ENCODE peak calls at places on chromosomes 2 and 18, in four cellular contexts. C is A549, B is body of pancreas, Z is neuronal stem cell. X is an unnamed sample.
A peak's percentile ranks its signal among the peaks of the same experiment; 100 is the strongest.

GRCh38 chr2:232522014-232522854 is 2.0 kb downstream of the PRSS56 start:
- DNase-seq in C (peak; percentile 60), B (peak; percentile 73), Z (no peak), X (peak; percentile 21)

GRCh38 chr2:76556054-76556453 is 845.3 kb upstream of the GCFC2 start:
- DNase-seq in C (no peak), B (no peak), Z (no peak), X (no peak)

GRCh38 chr18:23716516-23716915 is 27.3 kb downstream of the LAMA3 start:
- DNase-seq in C (no peak), B (no peak), Z (no peak), X (no peak)

GRCh38 chr2:240433973-240434727 is 1.3 kb upstream of the GPC1 start:
- DNase-seq in C (peak; percentile 83), B (peak; percentile 18), Z (no peak), X (no peak)

GRCh38 chr2:37851428-37851827 is 73.7 kb upstream of the RMDN2 start:
- DNase-seq in C (no peak), B (no peak), Z (no peak), X (no peak)

GRCh38 chr2:106269591-106270291 is 75.6 kb upstream of the UXS1 start:
- DNase-seq in C (peak; percentile 6), B (peak; percentile 96), Z (no peak), X (peak; percentile 82)

GRCh38 chr2:130355578-130356431 is at the start of gene PTPN18:
- DNase-seq in C (peak; percentile 68), B (peak; percentile 94), Z (peak; percentile 85), X (peak; percentile 90)

GRCh38 chr2:152755029-152755428 is 36.6 kb downstream of the ARL6IP6 start:
- DNase-seq in C (no peak), B (peak; percentile 18), Z (no peak), X (no peak)

GRCh38 chr2:16256601-16257000 is 316.3 kb downstream of the MYCN start:
- DNase-seq in C (no peak), B (no peak), Z (no peak), X (no peak)

GRCh38 chr18:27627927-27628326 is 442.8 kb upstream of the CHST9 start:
- DNase-seq in C (no peak), B (no peak), Z (no peak), X (no peak)

GRCh38 chr18:71598374-71598773 is 945.8 kb downstream of the CBLN2 start:
- DNase-seq in C (no peak), B (no peak), Z (no peak), X (no peak)

GRCh38 chr2:190649035-190649797 is at the start of gene NAB1:
- DNase-seq in C (peak; percentile 31), B (peak; percentile 60), Z (peak; percentile 51), X (no peak)

GRCh38 chr2:11678306-11678960 is 8.4 kb upstream of the NTSR2 start:
- DNase-seq in C (no peak), B (no peak), Z (no peak), X (no peak)

GRCh38 chr2:4995466-4995865 is 696.7 kb upstream of the SOX11 start:
- DNase-seq in C (no peak), B (no peak), Z (no peak), X (no peak)

GRCh38 chr2:23654756-23655155 is 269.8 kb downstream of the KLHL29 start:
- DNase-seq in C (no peak), B (no peak), Z (no peak), X (no peak)

GRCh38 chr2:44330801-44331200 is 30.5 kb downstream of the PREPL start:
- DNase-seq in C (no peak), B (no peak), Z (no peak), X (no peak)

GRCh38 chr2:231554748-231555545 is 24.7 kb upstream of the NMUR1 start:
- DNase-seq in C (no peak), B (peak; percentile 30), Z (no peak), X (peak; percentile 60)

GRCh38 chr2:52960891-52961290 is 806.7 kb upstream of the CHAC2 start:
- DNase-seq in C (no peak), B (no peak), Z (no peak), X (no peak)

GRCh38 chr18:10122116-10122515 is 208.3 kb downstream of the VAPA start:
- DNase-seq in C (no peak), B (no peak), Z (no peak), X (peak; percentile 30)

GRCh38 chr2:17470855-17471641 is 47.2 kb downstream of the RAD51AP2 start:
- DNase-seq in C (peak; percentile 2), B (no peak), Z (peak; percentile 6), X (peak; percentile 2)

GRCh38 chr2:199309973-199310372 is 147.8 kb downstream of the SATB2 start:
- DNase-seq in C (no peak), B (no peak), Z (peak; percentile 12), X (no peak)

GRCh38 chr2:12451726-12452125 is 265.0 kb upstream of the TRIB2 start:
- DNase-seq in C (no peak), B (no peak), Z (no peak), X (peak; percentile 43)

GRCh38 chr2:45293182-45293581 is 283.9 kb upstream of the SIX2 start:
- DNase-seq in C (no peak), B (no peak), Z (no peak), X (no peak)

GRCh38 chr2:190820416-190820815 is 60.2 kb upstream of the GLS start:
- DNase-seq in C (no peak), B (no peak), Z (no peak), X (no peak)

DNA sequence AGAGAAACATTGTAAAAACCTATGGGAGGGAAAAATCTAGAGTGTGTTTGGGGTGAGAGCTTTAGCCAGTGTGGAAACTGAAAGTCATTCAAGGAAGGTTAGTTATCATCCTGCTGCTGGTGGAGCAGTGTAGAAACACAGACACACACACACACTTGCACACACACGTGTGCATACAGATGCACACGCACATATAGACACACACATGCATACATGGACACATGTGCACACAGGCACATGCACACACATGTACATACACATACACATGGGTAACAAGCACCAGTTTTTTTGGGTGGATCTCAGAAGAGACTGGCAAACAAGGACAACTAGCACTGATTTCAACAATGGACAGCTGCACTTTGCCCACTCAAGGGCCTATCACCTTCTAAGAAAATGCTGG is 51.1 kb downstream of the ACOXL start:
- DNase-seq in C (no peak), B (no peak), Z (no peak), X (no peak)
- H3K4me3 ChIP-seq in C (no peak overlapping the region), B (no peak overlapping the region), Z (no peak overlapping the region), X (no peak overlapping the region)

GRCh38 chr2:171431677-171432167 is 2.1 kb downstream of the METTL8 start:
- DNase-seq in C (no peak), B (no peak), Z (no peak), X (no peak)
- H3K9me3 ChIP-seq in C (peaks cover 4% of the 10 kb centered on the region), B (no peaks in the 10 kb centered on the region), Z (no peaks in the 10 kb centered on the region), X (no peaks in the 10 kb centered on the region)

DNA sequence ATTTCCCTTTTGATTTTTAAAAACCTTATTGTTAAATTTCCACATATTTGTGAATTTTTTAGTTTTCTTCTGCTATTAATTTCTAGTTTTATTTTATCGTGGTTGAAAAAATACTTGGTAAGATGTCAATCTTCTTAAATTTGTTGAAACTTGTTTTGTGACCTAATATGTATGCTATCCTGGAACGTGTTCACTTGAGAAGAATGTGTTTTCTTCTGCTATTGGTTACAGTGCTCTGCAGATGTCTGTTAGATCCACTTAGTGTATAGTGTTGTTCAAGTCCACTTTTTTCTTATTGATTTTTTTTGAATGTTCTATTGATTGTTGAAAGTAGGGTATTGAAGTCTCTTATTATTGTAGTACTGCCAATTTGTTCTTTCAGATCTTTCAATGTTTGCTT is 116.5 kb upstream of the NETO1 start:
- DNase-seq in C (no peak), B (no peak), Z (no peak), X (no peak)
- H3K4me3 ChIP-seq in C (no peak overlapping the region), B (no peak overlapping the region), Z (no peak overlapping the region), X (no peak overlapping the region)

GRCh38 chr2:185511925-185512324 is 226.7 kb upstream of the FSIP2 start:
- DNase-seq in C (no peak), B (no peak), Z (no peak), X (no peak)
- H3K9me3 ChIP-seq in C (peaks cover 2% of the 10 kb centered on the region), B (no peaks in the 10 kb centered on the region), Z (no peaks in the 10 kb centered on the region), X (no peaks in the 10 kb centered on the region)

GRCh38 chr2:27408601-27409320 is 630 bp downstream of the PPM1G start:
- DNase-seq in C (peak; percentile 35), B (no peak), Z (no peak), X (peak; percentile 15)

GRCh38 chr2:27412419-27413152 is 3.2 kb upstream of the PPM1G start:
- DNase-seq in C (no peak), B (no peak), Z (no peak), X (no peak)

GRCh38 chr2:27409321-27410073 is at the start of gene PPM1G:
- DNase-seq in C (peak; percentile 87), B (peak; percentile 97), Z (peak; percentile 92), X (peak; percentile 94)

DNA sequence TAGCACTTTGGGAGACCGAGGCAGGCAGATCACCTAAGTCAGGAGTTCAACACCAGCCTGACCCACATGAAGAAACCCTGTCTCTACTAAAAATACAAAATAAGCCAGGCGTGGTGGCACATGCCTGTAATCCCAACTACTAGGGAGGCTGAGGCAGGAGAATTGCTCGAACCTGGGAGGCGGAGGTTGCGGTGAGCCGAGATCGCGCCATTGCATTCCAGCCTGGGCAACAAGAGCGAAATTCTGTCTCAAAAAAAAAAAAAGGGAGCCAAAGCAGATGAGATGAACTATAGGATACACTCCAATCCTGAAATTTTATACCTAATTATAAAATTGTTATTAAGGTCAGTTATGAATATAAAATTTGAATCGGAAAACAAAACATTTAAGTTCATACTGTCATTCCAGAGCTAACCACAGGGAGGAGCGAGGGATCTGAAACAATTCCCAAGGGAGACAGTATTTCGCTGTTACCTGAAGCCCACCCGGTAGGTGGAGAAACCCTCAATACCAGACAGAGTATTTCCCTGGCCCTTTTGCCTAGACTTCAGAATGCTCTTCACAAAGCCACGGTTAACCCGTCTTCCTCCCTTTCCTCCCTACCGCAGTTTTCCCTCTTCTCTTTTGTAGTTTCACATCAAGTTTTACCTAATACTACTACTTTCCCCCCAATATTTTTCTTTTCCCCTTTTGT is 1.4 kb downstream of the PPM1G start:
- DNase-seq in C (peak; percentile 75), B (peak; percentile 35), Z (peak; percentile 46), X (peak; percentile 50)
- H3K4me3 ChIP-seq in C (peak overlapping the region; percentile 87), B (no peak overlapping the region), Z (no peak overlapping the region), X (peak overlapping the region; percentile 15)